ENCODE peak calls at places on chromosomes 12 and 14, in eight cellular contexts. U is GM13977, P is ovary, T is PC-9, C is psoas muscle, S is lower lobe of right lung, N is left ventricle myocardium inferior, F is GM10248. A is an unnamed sample.

GRCh38 chr12:132492522-132492921 is 2.6 kb downstream of the FBRSL1 start:
- DNase-seq in S (no peak), P (no peak), C (no peak), U (peak), T (no peak), N (no peak), F (peak), A (no peak)

GRCh38 chr12:64273527-64274403 is 51.7 kb upstream of the KICS2 start:
- DNase-seq in F (peak), T (no peak), N (no peak), S (no peak), P (no peak), U (no peak), C (no peak), A (no peak)

GRCh38 chr12:6354539-6355393 is 12.9 kb upstream of the TNFRSF1A start:
- DNase-seq in T (no peak), N (no peak), C (no peak), F (no peak), P (no peak), U (no peak), S (no peak), A (no peak)

GRCh38 chr12:50224026-50224692 is 57.0 kb upstream of the CERS5 start:
- DNase-seq in N (no peak), C (no peak), S (no peak), F (peak), P (no peak), T (peak), U (peak), A (peak)

GRCh38 chr14:97415907-97416306 is 618.7 kb downstream of the VRK1 start:
- DNase-seq in S (no peak), C (no peak), T (no peak), U (no peak), P (no peak), N (no peak), F (no peak), A (no peak)

GRCh38 chr12:46711756-46712155 is 114.0 kb downstream of the SLC38A4 start:
- DNase-seq in S (no peak), P (no peak), F (no peak), T (no peak), U (no peak), C (no peak), N (no peak), A (peak)

GRCh38 chr12:95802482-95803264 is 12.1 kb upstream of the NTN4 start:
- DNase-seq in T (peak), U (no peak), P (no peak), F (no peak), S (no peak), N (no peak), C (no peak), A (peak)

GRCh38 chr12:132285991-132286681 is 43.3 kb downstream of the GALNT9 start:
- DNase-seq in F (no peak), U (no peak), N (peak), P (peak), C (peak), T (no peak), S (peak), A (peak)

GRCh38 chr12:130982565-130983225 is 29.0 kb downstream of the ADGRD1 start:
- DNase-seq in P (no peak), N (no peak), F (no peak), T (no peak), S (no peak), C (no peak), U (no peak), A (no peak)

GRCh38 chr12:100576311-100577036 is 3.0 kb downstream of the GAS2L3 start:
- DNase-seq in S (no peak), U (no peak), P (no peak), T (no peak), C (no peak), N (no peak), F (no peak), A (peak)

GRCh38 chr12:3592856-3593625 is 102.0 kb downstream of the PRMT8 start:
- DNase-seq in P (no peak), T (no peak), S (no peak), C (no peak), F (no peak), U (no peak), N (no peak), A (no peak)

GRCh38 chr12:95848575-95849388 is 10.0 kb upstream of the SNRPF start:
- DNase-seq in U (no peak), F (no peak), T (peak), P (no peak), S (no peak), N (no peak), C (no peak), A (peak)

GRCh38 chr14:82190812-82191211 is 657.2 kb upstream of the SEL1L start:
- DNase-seq in N (no peak), P (no peak), T (no peak), F (no peak), C (no peak), S (no peak), U (no peak), A (no peak)

DNA sequence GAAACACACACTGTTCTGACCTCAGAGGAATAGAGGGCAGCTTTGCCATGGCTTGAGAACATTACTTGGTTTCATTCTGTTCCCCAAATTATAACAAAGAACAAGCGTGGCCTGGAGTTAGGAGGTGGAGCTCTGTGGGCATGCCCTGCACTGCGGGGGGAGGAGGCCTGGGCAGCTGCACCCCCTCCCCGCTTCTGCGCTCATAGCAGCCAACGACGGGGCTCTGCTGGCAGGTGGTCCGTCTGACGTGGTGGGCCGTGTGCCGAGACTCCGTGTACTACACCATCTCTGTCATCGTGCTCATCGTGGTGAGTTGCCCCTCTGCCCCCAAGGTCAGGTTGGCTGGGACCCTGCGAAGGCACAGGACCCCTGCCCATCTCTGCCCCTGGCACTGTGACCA is 70.4 kb upstream of the RIN3 start:
- DNase-seq in U (no peak), T (no peak), C (no peak), N (no peak), F (no peak), P (no peak), S (no peak), A (no peak)
- TF ChIP-seq CTCF in U (no peak), T (no peak), C (no peak), N (no peak), F (no peak), P (no peak), S (no peak), A (no peak)

GRCh38 chr12:125346361-125346760 is 281.1 kb downstream of the AACS start:
- DNase-seq in T (no peak), F (no peak), C (no peak), S (no peak), N (no peak), P (no peak), U (no peak), A (no peak)
- TF ChIP-seq CTCF in T (peak), F (peak), C (no peak), S (no peak), N (peak), P (no peak), U (peak), A (no peak)

GRCh38 chr14:44829021-44829420 is 132.7 kb downstream of the KLHL28 start:
- DNase-seq in F (no peak), U (no peak), S (no peak), P (no peak), N (no peak), C (no peak), T (no peak), A (no peak)

GRCh38 chr14:44833376-44833775 is 128.4 kb downstream of the KLHL28 start:
- DNase-seq in N (no peak), P (no peak), F (no peak), C (no peak), S (no peak), U (no peak), T (no peak), A (peak)
- TF ChIP-seq CTCF in N (no peak), P (no peak), F (no peak), C (no peak), S (no peak), U (no peak), T (no peak), A (no peak)

GRCh38 chr12:27077586-27077985 is 4.8 kb downstream of the C12orf71 start:
- DNase-seq in F (no peak), C (no peak), S (no peak), U (no peak), P (no peak), N (no peak), T (no peak), A (no peak)

GRCh38 chr12:27085654-27086053 is 3.3 kb upstream of the C12orf71 start:
- DNase-seq in S (no peak), T (no peak), P (no peak), U (no peak), F (no peak), C (no peak), N (no peak), A (no peak)

GRCh38 chr12:27076930-27077329 is 5.4 kb downstream of the C12orf71 start:
- DNase-seq in U (no peak), S (no peak), N (no peak), C (no peak), T (peak), P (no peak), F (no peak), A (no peak)

GRCh38 chr12:27083861-27084271 is 1.5 kb upstream of the C12orf71 start:
- DNase-seq in C (no peak), T (no peak), U (no peak), P (no peak), F (no peak), N (no peak), S (no peak), A (peak)

GRCh38 chr12:27081668-27082091 is 698 bp downstream of the C12orf71 start:
- DNase-seq in P (no peak), T (no peak), C (no peak), U (no peak), S (no peak), N (no peak), F (no peak), A (peak)
- TF ChIP-seq CTCF in P (no peak), T (no peak), C (no peak), U (no peak), S (no peak), N (no peak), F (no peak), A (peak)

GRCh38 chr14:102232348-102232625 is 72.7 kb downstream of the MOK start:
- DNase-seq in T (no peak), S (no peak), C (no peak), N (no peak), U (no peak), P (no peak), F (no peak), A (no peak)
- TF ChIP-seq CTCF in T (no peak), S (no peak), C (no peak), N (no peak), U (no peak), P (no peak), F (no peak), A (no peak)

DNA sequence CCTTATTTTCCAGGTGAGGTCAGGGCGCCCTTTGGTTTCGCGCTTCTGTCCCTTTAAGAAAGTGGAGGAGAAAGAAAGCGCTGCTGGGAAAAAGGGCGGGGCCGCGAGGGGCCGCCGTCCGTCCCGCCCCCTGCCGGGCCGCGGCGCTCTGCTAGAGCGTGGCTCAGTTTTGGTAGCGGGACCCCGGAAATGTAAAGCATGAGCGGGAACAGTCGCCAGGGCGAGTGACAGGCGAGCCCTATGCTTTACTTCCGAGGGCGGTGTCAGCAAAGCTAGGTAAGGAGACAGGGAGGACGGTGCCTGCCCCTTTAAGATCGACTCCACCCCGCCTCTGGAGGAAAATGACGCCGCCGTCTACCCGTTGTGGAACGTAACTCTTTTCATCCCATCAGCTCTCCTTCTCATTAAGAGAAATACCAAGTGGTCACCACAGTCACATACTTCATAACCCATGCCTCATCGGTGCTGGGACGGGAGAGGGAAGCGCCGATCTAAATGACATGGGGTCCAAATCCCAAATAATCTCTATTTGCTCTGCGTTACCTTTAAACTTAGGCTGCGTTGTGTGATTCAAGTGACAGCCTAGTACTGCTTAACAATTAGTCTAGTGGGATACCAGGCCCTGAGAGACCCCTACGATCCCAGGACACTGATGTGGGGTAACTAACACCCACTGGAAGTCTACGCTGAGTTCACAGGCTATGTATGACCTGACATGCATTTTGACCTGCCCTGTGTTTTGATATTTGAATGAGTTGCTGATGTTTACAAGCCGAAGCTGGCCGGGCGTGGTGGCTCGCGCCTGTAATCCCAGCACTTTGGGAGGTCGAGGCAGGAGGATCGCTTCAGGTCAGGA is at the start of gene ETFBKMT:
- DNase-seq in T (peak), C (peak), F (peak), N (peak), U (peak), S (peak), P (peak), A (peak)
- TF ChIP-seq CTCF in T (peak), C (peak), F (no peak), N (peak), U (peak), S (peak), P (peak), A (peak)